ENCODE peak calls at places on chromosomes 1 and 21, in six cellular contexts. J is left lung, M is nucleus accumbens, G is nephron progenitor cell, Q is anterior cingulate cortex, X is COR-L47. B is an unnamed sample.

GRCh38 chr1:228861830-228862176 is 126.5 kb downstream of the RHOU start:
- DNase-seq in J (no peak), M (no peak), G (no peak), X (no peak), Q (no peak), B (no peak)

GRCh38 chr1:25080294-25081209 is 150.5 kb upstream of the RUNX3 start:
- DNase-seq in G (no peak), X (no peak), J (no peak), Q (no peak), M (no peak), B (no peak)

GRCh38 chr1:32031578-32032286 is 18.1 kb downstream of the KHDRBS1 start:
- DNase-seq in Q (no peak), J (no peak), X (no peak), G (no peak), M (no peak), B (no peak)

GRCh38 chr21:31354604-31355443 is 10.8 kb upstream of the TIAM1 start:
- DNase-seq in X (no peak), G (no peak), J (no peak), Q (no peak), M (no peak), B (peak)

GRCh38 chr1:178310685-178311105 is 186.1 kb downstream of the CLEC20A start:
- DNase-seq in G (peak), J (no peak), Q (no peak), X (peak), M (no peak), B (no peak)

GRCh38 chr1:108107658-108108057 is 92.5 kb downstream of the SLC25A24 start:
- DNase-seq in Q (no peak), M (no peak), J (no peak), G (no peak), X (no peak), B (no peak)

GRCh38 chr1:62904537-62904936 is 120.6 kb downstream of the ATG4C start:
- DNase-seq in X (no peak), G (no peak), J (no peak), M (no peak), Q (no peak), B (no peak)

GRCh38 chr21:45029298-45029967 is 44.9 kb upstream of the ADARB1 start:
- DNase-seq in X (peak), J (peak), Q (no peak), G (peak), M (no peak), B (no peak)

GRCh38 chr1:15836772-15837669 is 10.5 kb upstream of the SPEN start:
- DNase-seq in Q (no peak), J (peak), M (peak), G (no peak), X (no peak), B (no peak)

GRCh38 chr21:30434033-30434631 is 4.1 kb downstream of the KRTAP13-4 start:
- DNase-seq in X (peak), J (no peak), M (no peak), Q (no peak), G (peak), B (no peak)

GRCh38 chr1:85936470-85936869 is 220.1 kb downstream of the COL24A1 start:
- DNase-seq in G (no peak), M (no peak), Q (no peak), X (no peak), J (no peak), B (no peak)

GRCh38 chr1:208791458-208791857 is 547.3 kb upstream of the PLXNA2 start:
- DNase-seq in M (no peak), X (no peak), Q (no peak), G (no peak), J (no peak), B (no peak)

GRCh38 chr1:90371106-90371813 is 345.8 kb downstream of the BARHL2 start:
- DNase-seq in Q (no peak), G (no peak), M (no peak), J (no peak), X (peak), B (no peak)

GRCh38 chr1:18751425-18751824 is 108.0 kb downstream of the TAS1R2 start:
- DNase-seq in Q (no peak), M (no peak), G (peak), J (no peak), X (no peak), B (no peak)

GRCh38 chr1:95640746-95641145 is 406.7 kb downstream of the RWDD3 start:
- DNase-seq in G (no peak), Q (no peak), M (no peak), X (peak), J (no peak), B (no peak)

GRCh38 chr1:232486454-232487202 is 143.3 kb downstream of the SIPA1L2 start:
- DNase-seq in Q (no peak), X (no peak), J (no peak), M (no peak), G (no peak), B (no peak)

GRCh38 chr1:10374442-10374860 is 24.4 kb upstream of the PGD start:
- DNase-seq in J (no peak), Q (no peak), X (no peak), G (no peak), M (no peak), B (no peak)

GRCh38 chr1:86068126-86068805 is 88.3 kb downstream of the COL24A1 start:
- DNase-seq in G (no peak), M (no peak), X (no peak), J (no peak), Q (no peak), B (no peak)

GRCh38 chr21:43269461-43269860 is 100.7 kb downstream of the CRYAA start:
- DNase-seq in Q (no peak), M (no peak), G (no peak), J (no peak), X (no peak), B (no peak)

GRCh38 chr21:33817136-33817535 is 98.5 kb downstream of the ATP5PO start:
- DNase-seq in X (no peak), M (no peak), J (no peak), Q (no peak), G (no peak), B (no peak)